ENCODE peak calls at places on chromosome 14, in seven cellular contexts. Z, A, V, K, O, B and Y are unnamed samples.
A peak's percentile ranks its signal among the peaks of the same experiment; 100 is the strongest.

GRCh38 chr14:46053221-46053620 is 598.4 kb downstream of the RPL10L start:
- DNase-seq in K (no peak), Z (no peak), O (no peak), B (no peak), A (peak; percentile 55), V (no peak), Y (peak; percentile 24)

GRCh38 chr14:67491741-67492504 is 3.4 kb upstream of the TMEM229B start:
- DNase-seq in K (no peak), B (no peak), A (peak; percentile 27), O (peak; percentile 62), Z (no peak), V (peak; percentile 30), Y (no peak)

GRCh38 chr14:71748196-71748595 is 184.0 kb upstream of the RGS6 start:
- DNase-seq in V (no peak), A (no peak), K (no peak), B (no peak), O (no peak), Z (no peak), Y (no peak)

GRCh38 chr14:88312262-88312661 is 10.8 kb downstream of the KCNK10 start:
- DNase-seq in B (no peak), V (no peak), Z (no peak), O (no peak), K (no peak), A (no peak), Y (no peak)

GRCh38 chr14:20332386-20332945 is 613 bp downstream of the CCNB1IP1 start:
- DNase-seq in O (peak; percentile 22), V (no peak), Z (no peak), A (peak; percentile 53), B (no peak), K (no peak), Y (no peak)

GRCh38 chr14:39034481-39035296 is 68.3 kb downstream of the SEC23A start:
- DNase-seq in Z (no peak), K (peak; percentile 22), B (no peak), O (peak; percentile 69), V (no peak), A (peak; percentile 52), Y (peak; percentile 10)

GRCh38 chr14:92108345-92109254 is 2.2 kb upstream of the ATXN3 start:
- DNase-seq in O (peak; percentile 37), A (no peak), V (no peak), Z (no peak), B (peak; percentile 87), K (no peak), Y (no peak)

GRCh38 chr14:103867020-103867419 is 19.6 kb upstream of the PPP1R13B start:
- DNase-seq in O (no peak), B (no peak), K (no peak), Z (no peak), V (no peak), A (no peak), Y (no peak)

GRCh38 chr14:36949371-36949770 is 223.0 kb downstream of the SLC25A21 start:
- DNase-seq in A (no peak), Z (no peak), K (no peak), V (no peak), B (no peak), O (no peak), Y (no peak)

GRCh38 chr14:24232645-24233537 is at the start of gene GMPR2:
- DNase-seq in K (no peak), B (no peak), O (no peak), V (no peak), Z (no peak), A (peak; percentile 54), Y (no peak)

GRCh38 chr14:75280831-75281690 is 2.4 kb downstream of the FOS start:
- DNase-seq in B (no peak), Z (peak; percentile 47), A (peak; percentile 50), O (no peak), V (no peak), K (peak; percentile 56), Y (no peak)

GRCh38 chr14:93005135-93005813 is 82.3 kb downstream of the CHGA start:
- DNase-seq in A (no peak), Z (no peak), B (no peak), V (no peak), O (no peak), K (no peak), Y (no peak)

GRCh38 chr14:30223385-30223785 is 295.7 kb upstream of the PRKD1 start:
- DNase-seq in A (peak; percentile 86), B (no peak), V (peak; percentile 29), O (no peak), Z (peak; percentile 95), K (peak; percentile 46), Y (peak; percentile 99)

GRCh38 chr14:100629696-100630095 is 42.5 kb upstream of the BEGAIN start:
- DNase-seq in B (no peak), O (no peak), K (no peak), V (no peak), Z (no peak), A (no peak), Y (no peak)

GRCh38 chr14:24132061-24132685 is 1.7 kb downstream of the FITM1 start:
- DNase-seq in K (no peak), B (no peak), O (no peak), Z (no peak), A (no peak), V (no peak), Y (no peak)

GRCh38 chr14:77041837-77042557 is 13.5 kb upstream of the IRF2BPL start:
- DNase-seq in Z (peak; percentile 98), A (peak; percentile 95), V (peak; percentile 63), K (no peak), O (no peak), B (no peak), Y (peak; percentile 94)

GRCh38 chr14:104393898-104394605 is 185.5 kb upstream of the C14orf180 start:
- DNase-seq in O (no peak), K (no peak), B (peak; percentile 24), V (peak; percentile 69), A (no peak), Z (no peak), Y (no peak)

GRCh38 chr14:96059519-96060135 is 20.5 kb downstream of the C14orf132 start:
- DNase-seq in Z (no peak), K (no peak), O (no peak), A (no peak), B (peak; percentile 8), V (no peak), Y (no peak)

GRCh38 chr14:64215274-64215673 is 78.9 kb downstream of the ESR2 start:
- DNase-seq in Z (no peak), B (no peak), A (no peak), V (no peak), O (no peak), K (no peak), Y (no peak)

GRCh38 chr14:64212666-64213065 is 81.5 kb downstream of the ESR2 start:
- DNase-seq in O (no peak), V (no peak), B (no peak), A (no peak), K (no peak), Z (peak; percentile 30), Y (no peak)

GRCh38 chr14:64213853-64214570 is 80.2 kb downstream of the ESR2 start:
- DNase-seq in K (no peak), A (no peak), B (no peak), V (no peak), Z (no peak), O (no peak), Y (no peak)

GRCh38 chr14:64210211-64210610 is 84.0 kb downstream of the ESR2 start:
- DNase-seq in B (no peak), Z (no peak), K (no peak), A (no peak), O (no peak), V (no peak), Y (no peak)

DNA sequence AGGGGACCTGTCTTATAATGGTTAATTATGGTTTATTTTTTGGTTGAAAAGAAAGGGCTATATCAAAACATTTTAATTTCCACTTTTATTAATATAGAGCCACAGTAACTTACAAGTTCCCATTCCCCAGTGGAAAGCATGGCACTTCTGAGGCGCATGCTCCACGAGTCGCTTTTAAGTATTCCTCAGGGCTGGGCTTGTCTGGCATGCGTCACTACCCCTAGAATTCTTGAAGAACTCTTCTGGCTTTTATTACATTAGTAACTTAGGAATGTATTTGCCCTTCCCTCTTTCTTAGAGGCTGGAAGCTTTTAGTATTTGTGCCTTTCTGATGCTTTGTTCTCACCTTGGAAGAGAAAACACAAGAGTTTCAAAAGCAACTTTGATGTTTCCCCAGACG is 81.1 kb downstream of the ESR2 start:
- DNase-seq in V (no peak), Z (peak; percentile 20), B (no peak), K (no peak), A (peak; percentile 7), O (no peak), Y (no peak)
- H3K4me1 ChIP-seq in V (peaks cover 82% of the 10 kb centered on the region), Z (peaks cover 9% of the 10 kb centered on the region), B (no peaks in the 10 kb centered on the region), K (no peaks in the 10 kb centered on the region), A (no peaks in the 10 kb centered on the region), O (peaks cover 6% of the 10 kb centered on the region), Y (no peaks in the 10 kb centered on the region)

DNA sequence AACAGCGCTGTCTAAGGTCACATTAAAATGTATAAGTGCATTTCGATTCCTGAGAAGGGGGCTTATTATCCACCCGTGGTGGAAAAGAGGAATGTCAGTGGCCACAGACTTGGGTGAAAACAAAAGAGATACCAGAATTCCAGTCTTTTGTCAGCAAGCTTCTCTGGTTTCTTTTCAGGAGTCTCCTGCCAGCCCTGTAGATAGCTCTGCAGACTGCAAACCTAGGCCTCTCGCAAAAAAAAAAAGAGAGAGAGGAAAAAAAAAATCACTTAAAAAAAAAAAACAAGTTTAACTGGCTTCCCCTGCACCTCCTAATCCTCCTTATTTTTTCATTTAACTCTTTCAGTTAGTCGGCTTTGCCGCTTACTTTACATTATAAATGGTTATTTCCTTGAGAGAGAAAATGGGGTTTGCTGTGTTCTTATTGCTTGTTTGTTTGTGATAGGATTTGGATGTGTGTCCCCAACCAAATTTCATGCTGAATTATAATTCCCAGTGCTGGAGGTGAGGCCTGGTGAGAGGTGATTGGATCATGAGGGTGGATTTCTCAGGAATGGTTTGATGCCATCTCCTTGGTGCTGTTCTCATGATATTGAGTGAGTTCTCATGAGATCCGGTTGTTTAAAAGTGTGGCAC is 170.1 kb downstream of the BCL11B start:
- DNase-seq in B (no peak), Z (no peak), O (peak; percentile 50), K (no peak), A (no peak), V (no peak), Y (no peak)
- H3K4me1 ChIP-seq in B (peaks cover 2% of the 10 kb centered on the region), Z (no peaks in the 10 kb centered on the region), O (peaks cover 17% of the 10 kb centered on the region), K (no peaks in the 10 kb centered on the region), A (no peaks in the 10 kb centered on the region), V (no peaks in the 10 kb centered on the region), Y (no peaks in the 10 kb centered on the region)

GRCh38 chr14:59363545-59364226 is 101.5 kb downstream of the GPR135 start:
- DNase-seq in Z (peak; percentile 42), V (no peak), A (peak; percentile 43), O (no peak), K (peak; percentile 26), B (no peak), Y (peak; percentile 98)
- H3K4me1 ChIP-seq in Z (peaks cover 15% of the 10 kb centered on the region), V (peaks cover 66% of the 10 kb centered on the region), A (peaks cover 39% of the 10 kb centered on the region), O (no peaks in the 10 kb centered on the region), K (peaks cover 61% of the 10 kb centered on the region), B (no peaks in the 10 kb centered on the region), Y (peaks cover 65% of the 10 kb centered on the region)

GRCh38 chr14:54489318-54489683 is 521 bp upstream of the GMFB start:
- DNase-seq in B (no peak), A (no peak), O (no peak), V (no peak), K (no peak), Z (no peak), Y (no peak)
- H3K4me1 ChIP-seq in B (no peaks in the 10 kb centered on the region), A (peaks cover 27% of the 10 kb centered on the region), O (peaks cover 14% of the 10 kb centered on the region), V (peaks cover 58% of the 10 kb centered on the region), K (peaks cover 21% of the 10 kb centered on the region), Z (peaks cover 4% of the 10 kb centered on the region), Y (peaks cover 40% of the 10 kb centered on the region)